ENCODE peak calls at places on chromosomes 2 and 18, in ten cellular contexts. One of them, this sample, is unnamed.

GRCh38 chr2:185012643-185013042 is 414.3 kb downstream of the ZNF804A start:
- DNase-seq in upper lobe of left lung: no peak
- DNase-seq in transverse colon: no peak
- DNase-seq in spleen: no peak
- DNase-seq in Panc1: no peak
- DNase-seq in breast epithelium: no peak
- DNase-seq in GM12878: no peak
- DNase-seq in prostate gland: no peak
- DNase-seq in vagina: no peak
- DNase-seq in SK-N-MC: no peak
- DNase-seq in this sample: no peak

GRCh38 chr2:88857951-88858406 is 166.5 kb downstream of the RPIA start:
- DNase-seq in upper lobe of left lung: peak
- DNase-seq in transverse colon: peak
- DNase-seq in spleen: no peak
- DNase-seq in Panc1: no peak
- DNase-seq in breast epithelium: no peak
- DNase-seq in GM12878: no peak
- DNase-seq in prostate gland: no peak
- DNase-seq in vagina: no peak
- DNase-seq in SK-N-MC: no peak
- DNase-seq in this sample: no peak

GRCh38 chr2:235511187-235511661 is 17.4 kb downstream of the AGAP1 start:
- DNase-seq in upper lobe of left lung: peak
- DNase-seq in transverse colon: peak
- DNase-seq in spleen: no peak
- DNase-seq in Panc1: no peak
- DNase-seq in breast epithelium: no peak
- DNase-seq in GM12878: no peak
- DNase-seq in prostate gland: no peak
- DNase-seq in vagina: no peak
- DNase-seq in SK-N-MC: no peak
- DNase-seq in this sample: no peak

GRCh38 chr2:184463102-184463865 is 135.0 kb upstream of the ZNF804A start:
- DNase-seq in upper lobe of left lung: no peak
- DNase-seq in transverse colon: peak
- DNase-seq in spleen: no peak
- DNase-seq in Panc1: no peak
- DNase-seq in breast epithelium: no peak
- DNase-seq in GM12878: no peak
- DNase-seq in prostate gland: no peak
- DNase-seq in vagina: no peak
- DNase-seq in SK-N-MC: no peak
- DNase-seq in this sample: no peak

GRCh38 chr2:45910473-45911060 is 259.1 kb downstream of the PRKCE start:
- DNase-seq in upper lobe of left lung: no peak
- DNase-seq in transverse colon: no peak
- DNase-seq in spleen: no peak
- DNase-seq in Panc1: no peak
- DNase-seq in breast epithelium: no peak
- DNase-seq in GM12878: no peak
- DNase-seq in prostate gland: no peak
- DNase-seq in vagina: no peak
- DNase-seq in SK-N-MC: no peak
- DNase-seq in this sample: no peak

GRCh38 chr2:100900156-100900795 is 80.3 kb downstream of the NPAS2 start:
- DNase-seq in upper lobe of left lung: no peak
- DNase-seq in transverse colon: no peak
- DNase-seq in spleen: no peak
- DNase-seq in Panc1: no peak
- DNase-seq in breast epithelium: no peak
- DNase-seq in GM12878: no peak
- DNase-seq in prostate gland: no peak
- DNase-seq in vagina: no peak
- DNase-seq in SK-N-MC: no peak
- DNase-seq in this sample: no peak

GRCh38 chr2:74887445-74887951 is 53.6 kb downstream of the HK2 start:
- DNase-seq in upper lobe of left lung: no peak
- DNase-seq in transverse colon: no peak
- DNase-seq in spleen: no peak
- DNase-seq in Panc1: no peak
- DNase-seq in breast epithelium: no peak
- DNase-seq in GM12878: no peak
- DNase-seq in prostate gland: no peak
- DNase-seq in vagina: peak
- DNase-seq in SK-N-MC: no peak
- DNase-seq in this sample: no peak

GRCh38 chr2:202932425-202933138 is 20.5 kb downstream of the CARF start:
- DNase-seq in upper lobe of left lung: no peak
- DNase-seq in transverse colon: no peak
- DNase-seq in spleen: no peak
- DNase-seq in Panc1: no peak
- DNase-seq in breast epithelium: no peak
- DNase-seq in GM12878: no peak
- DNase-seq in prostate gland: no peak
- DNase-seq in vagina: no peak
- DNase-seq in SK-N-MC: no peak
- DNase-seq in this sample: no peak

GRCh38 chr2:69943841-69944604 is 17.4 kb downstream of the ASPRV1 start:
- DNase-seq in upper lobe of left lung: no peak
- DNase-seq in transverse colon: no peak
- DNase-seq in spleen: no peak
- DNase-seq in Panc1: no peak
- DNase-seq in breast epithelium: no peak
- DNase-seq in GM12878: no peak
- DNase-seq in prostate gland: no peak
- DNase-seq in vagina: no peak
- DNase-seq in SK-N-MC: no peak
- DNase-seq in this sample: no peak

GRCh38 chr2:69947078-69947801 is 14.2 kb downstream of the ASPRV1 start:
- DNase-seq in upper lobe of left lung: no peak
- DNase-seq in transverse colon: no peak
- DNase-seq in spleen: no peak
- DNase-seq in Panc1: no peak
- DNase-seq in breast epithelium: no peak
- DNase-seq in GM12878: no peak
- DNase-seq in prostate gland: no peak
- DNase-seq in vagina: no peak
- DNase-seq in SK-N-MC: no peak
- DNase-seq in this sample: no peak

GRCh38 chr2:69946351-69947077 is 14.9 kb downstream of the ASPRV1 start:
- DNase-seq in upper lobe of left lung: no peak
- DNase-seq in transverse colon: no peak
- DNase-seq in spleen: no peak
- DNase-seq in Panc1: peak
- DNase-seq in breast epithelium: no peak
- DNase-seq in GM12878: peak
- DNase-seq in prostate gland: no peak
- DNase-seq in vagina: no peak
- DNase-seq in SK-N-MC: no peak
- DNase-seq in this sample: no peak

GRCh38 chr2:69945900-69946299 is 15.5 kb downstream of the ASPRV1 start:
- DNase-seq in upper lobe of left lung: no peak
- DNase-seq in transverse colon: no peak
- DNase-seq in spleen: no peak
- DNase-seq in Panc1: no peak
- DNase-seq in breast epithelium: no peak
- DNase-seq in GM12878: no peak
- DNase-seq in prostate gland: no peak
- DNase-seq in vagina: peak
- DNase-seq in SK-N-MC: no peak
- DNase-seq in this sample: no peak

GRCh38 chr2:69945447-69945846 is 16.0 kb downstream of the ASPRV1 start:
- DNase-seq in upper lobe of left lung: peak
- DNase-seq in transverse colon: no peak
- DNase-seq in spleen: peak
- DNase-seq in Panc1: no peak
- DNase-seq in breast epithelium: no peak
- DNase-seq in GM12878: no peak
- DNase-seq in prostate gland: no peak
- DNase-seq in vagina: no peak
- DNase-seq in SK-N-MC: no peak
- DNase-seq in this sample: peak
- TF ChIP-seq POLR2AphosphoS5 in upper lobe of left lung: peak
- TF ChIP-seq POLR2AphosphoS5 in transverse colon: no peak
- TF ChIP-seq POLR2AphosphoS5 in spleen: peak
- TF ChIP-seq POLR2AphosphoS5 in Panc1: no peak
- TF ChIP-seq POLR2AphosphoS5 in breast epithelium: no peak
- TF ChIP-seq POLR2AphosphoS5 in GM12878: no peak
- TF ChIP-seq POLR2AphosphoS5 in prostate gland: no peak
- TF ChIP-seq POLR2AphosphoS5 in vagina: no peak
- TF ChIP-seq POLR2AphosphoS5 in SK-N-MC: no peak
- TF ChIP-seq POLR2AphosphoS5 in this sample: no peak

DNA sequence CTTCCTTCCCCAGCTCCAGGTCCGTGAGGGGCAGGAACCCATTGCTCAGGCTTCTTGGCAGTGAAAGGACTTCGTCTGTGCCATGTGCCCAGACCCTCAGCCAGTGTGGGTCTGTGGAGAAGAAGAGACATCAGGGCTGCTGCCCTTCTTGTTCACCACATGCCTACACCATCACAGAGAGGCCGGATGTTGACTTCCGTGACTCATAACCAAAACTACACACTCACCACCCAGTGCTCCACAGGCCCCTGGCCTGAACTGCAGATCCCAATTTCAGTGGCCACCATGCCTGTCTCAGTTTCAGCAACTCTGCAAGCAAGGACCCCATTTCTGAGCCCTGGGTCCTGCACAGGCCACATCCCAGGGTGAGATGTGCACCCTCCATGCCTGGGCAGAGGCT is 332.6 kb upstream of the SALL3 start:
- DNase-seq in upper lobe of left lung: no peak
- DNase-seq in transverse colon: no peak
- DNase-seq in spleen: no peak
- DNase-seq in Panc1: no peak
- DNase-seq in breast epithelium: no peak
- DNase-seq in GM12878: no peak
- DNase-seq in prostate gland: no peak
- DNase-seq in vagina: no peak
- DNase-seq in SK-N-MC: no peak
- DNase-seq in this sample: no peak
- H3K27ac ChIP-seq in upper lobe of left lung: no peak
- H3K27ac ChIP-seq in transverse colon: no peak
- H3K27ac ChIP-seq in spleen: no peak
- H3K27ac ChIP-seq in Panc1: no peak
- H3K27ac ChIP-seq in breast epithelium: no peak
- H3K27ac ChIP-seq in GM12878: no peak
- H3K27ac ChIP-seq in prostate gland: no peak
- H3K27ac ChIP-seq in vagina: no peak
- H3K27ac ChIP-seq in SK-N-MC: no peak
- H3K27ac ChIP-seq in this sample: no peak

DNA sequence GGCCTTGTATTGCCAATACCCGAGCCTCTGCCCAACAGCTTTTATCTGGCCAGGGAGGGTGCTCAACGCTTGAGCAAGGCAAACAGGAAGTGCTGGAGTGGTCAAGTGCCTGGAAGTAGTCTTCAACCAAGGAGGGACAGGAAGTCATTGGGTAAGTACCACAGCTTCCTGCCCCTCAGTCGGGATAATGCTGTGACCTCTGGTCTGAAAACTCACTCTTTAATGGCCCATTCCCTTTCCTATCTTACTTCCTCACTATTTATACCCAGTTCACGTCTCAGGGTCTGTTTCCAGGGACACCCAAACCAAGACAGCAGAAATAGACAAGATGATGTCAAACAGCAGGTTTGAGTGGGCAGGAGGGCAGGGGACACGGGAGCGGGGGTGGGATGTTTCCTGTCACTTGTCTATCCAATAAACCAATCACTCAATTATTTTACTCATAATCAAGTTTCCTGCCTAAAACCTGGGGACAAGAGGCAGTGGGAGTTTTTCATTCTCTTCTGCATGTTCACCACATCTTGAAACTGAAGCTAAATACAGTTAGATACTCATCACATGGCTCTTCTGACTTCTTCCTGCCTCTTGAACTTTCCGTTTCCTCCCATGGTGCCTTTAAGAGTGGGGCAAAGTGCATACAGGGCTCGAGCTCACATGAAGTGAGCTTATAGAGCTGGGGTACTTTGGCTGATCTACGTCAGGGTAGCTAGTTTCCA is 68.9 kb upstream of the CAB39 start:
- DNase-seq in upper lobe of left lung: peak
- DNase-seq in transverse colon: no peak
- DNase-seq in spleen: peak
- DNase-seq in Panc1: no peak
- DNase-seq in breast epithelium: no peak
- DNase-seq in GM12878: no peak
- DNase-seq in prostate gland: no peak
- DNase-seq in vagina: no peak
- DNase-seq in SK-N-MC: no peak
- DNase-seq in this sample: no peak
- TF ChIP-seq POLR2AphosphoS5 in upper lobe of left lung: peak
- TF ChIP-seq POLR2AphosphoS5 in transverse colon: no peak
- TF ChIP-seq POLR2AphosphoS5 in spleen: peak
- TF ChIP-seq POLR2AphosphoS5 in Panc1: no peak
- TF ChIP-seq POLR2AphosphoS5 in breast epithelium: no peak
- TF ChIP-seq POLR2AphosphoS5 in GM12878: no peak
- TF ChIP-seq POLR2AphosphoS5 in prostate gland: no peak
- TF ChIP-seq POLR2AphosphoS5 in vagina: no peak
- TF ChIP-seq POLR2AphosphoS5 in SK-N-MC: no peak
- TF ChIP-seq POLR2AphosphoS5 in this sample: no peak

GRCh38 chr2:120314656-120315366 is 31.1 kb upstream of the INHBB start:
- DNase-seq in upper lobe of left lung: no peak
- DNase-seq in transverse colon: no peak
- DNase-seq in spleen: peak
- DNase-seq in Panc1: no peak
- DNase-seq in breast epithelium: peak
- DNase-seq in GM12878: no peak
- DNase-seq in prostate gland: no peak
- DNase-seq in vagina: no peak
- DNase-seq in SK-N-MC: no peak
- DNase-seq in this sample: peak

GRCh38 chr2:120312076-120312475 is 33.9 kb upstream of the INHBB start:
- DNase-seq in upper lobe of left lung: no peak
- DNase-seq in transverse colon: no peak
- DNase-seq in spleen: peak
- DNase-seq in Panc1: no peak
- DNase-seq in breast epithelium: no peak
- DNase-seq in GM12878: no peak
- DNase-seq in prostate gland: no peak
- DNase-seq in vagina: no peak
- DNase-seq in SK-N-MC: no peak
- DNase-seq in this sample: peak

GRCh38 chr2:120313695-120314615 is 32.0 kb upstream of the INHBB start:
- DNase-seq in upper lobe of left lung: no peak
- DNase-seq in transverse colon: no peak
- DNase-seq in spleen: peak
- DNase-seq in Panc1: no peak
- DNase-seq in breast epithelium: no peak
- DNase-seq in GM12878: no peak
- DNase-seq in prostate gland: peak
- DNase-seq in vagina: no peak
- DNase-seq in SK-N-MC: no peak
- DNase-seq in this sample: no peak

GRCh38 chr2:120315367-120316033 is 30.4 kb upstream of the INHBB start:
- DNase-seq in upper lobe of left lung: no peak
- DNase-seq in transverse colon: no peak
- DNase-seq in spleen: peak
- DNase-seq in Panc1: no peak
- DNase-seq in breast epithelium: no peak
- DNase-seq in GM12878: no peak
- DNase-seq in prostate gland: no peak
- DNase-seq in vagina: no peak
- DNase-seq in SK-N-MC: no peak
- DNase-seq in this sample: peak

DNA sequence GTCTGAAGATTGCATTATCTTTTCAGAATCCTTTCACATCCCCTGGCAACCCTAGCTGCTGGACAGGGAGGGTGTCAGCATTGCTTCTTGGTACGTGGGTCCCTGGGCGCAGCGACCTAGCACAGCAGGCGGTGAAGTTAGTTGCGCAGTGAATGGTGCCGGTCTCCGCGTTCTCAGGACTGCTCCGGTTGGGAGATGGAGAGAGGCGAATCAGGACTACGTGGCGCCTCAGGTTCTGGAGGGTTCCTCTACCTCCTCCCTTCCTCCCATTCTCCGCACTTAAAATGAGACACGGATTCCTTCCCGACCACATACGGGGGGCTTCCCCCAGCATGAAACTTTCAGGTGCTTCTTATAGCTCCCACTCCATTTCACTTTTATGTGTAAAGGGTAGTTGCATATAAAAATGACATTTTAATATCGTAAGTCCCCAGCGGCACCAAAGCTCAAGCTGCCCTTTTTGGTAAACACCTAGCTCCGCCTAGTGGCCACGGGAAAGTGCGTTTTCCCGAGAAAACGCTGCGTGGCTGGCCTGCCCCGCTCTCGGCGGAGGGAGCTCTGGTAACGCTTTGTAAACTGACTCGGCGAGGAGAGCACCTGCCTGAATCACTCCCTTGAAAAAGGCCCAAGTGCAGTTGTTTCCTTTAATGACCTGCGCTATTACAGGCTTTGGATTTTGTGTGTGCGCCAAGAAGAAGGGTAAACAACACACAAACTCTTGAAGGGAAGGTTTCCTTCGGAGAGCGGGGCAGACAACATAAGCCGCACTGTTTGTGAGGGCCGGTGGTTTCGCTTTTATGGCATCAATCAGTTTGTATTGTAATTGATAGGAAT is 32.9 kb upstream of the INHBB start:
- DNase-seq in upper lobe of left lung: peak
- DNase-seq in transverse colon: peak
- DNase-seq in spleen: peak
- DNase-seq in Panc1: peak
- DNase-seq in breast epithelium: peak
- DNase-seq in GM12878: peak
- DNase-seq in prostate gland: peak
- DNase-seq in vagina: no peak
- DNase-seq in SK-N-MC: peak
- DNase-seq in this sample: peak
- H3K27ac ChIP-seq in upper lobe of left lung: peak
- H3K27ac ChIP-seq in transverse colon: no peak
- H3K27ac ChIP-seq in spleen: no peak
- H3K27ac ChIP-seq in Panc1: no peak
- H3K27ac ChIP-seq in breast epithelium: peak
- H3K27ac ChIP-seq in GM12878: no peak
- H3K27ac ChIP-seq in prostate gland: peak
- H3K27ac ChIP-seq in vagina: peak
- H3K27ac ChIP-seq in SK-N-MC: no peak
- H3K27ac ChIP-seq in this sample: no peak

This sample was measured in suprapubic skin.